ENCODE peak calls at places on chromosomes 12 and 14, in nine cellular contexts. Q, F, W, M, T, X, J, P and V are unnamed samples.

GRCh38 chr14:61145258-61145902 is 135.8 kb downstream of the TMEM30B start:
- DNase-seq in Q (peak; percentile 44), F (no peak), W (no peak), M (no peak), T (no peak), X (no peak), J (peak; percentile 17), P (no peak), V (no peak)

GRCh38 chr14:33986804-33987203 is 35.9 kb upstream of the EGLN3 start:
- DNase-seq in Q (no peak), F (no peak), W (no peak), M (no peak), T (no peak), X (no peak), J (no peak), P (no peak), V (no peak)

GRCh38 chr14:61866932-61867920 is 105.0 kb downstream of the SNAPC1 start:
- DNase-seq in Q (no peak), F (no peak), W (no peak), M (no peak), T (no peak), X (no peak), J (no peak), P (no peak), V (no peak)

GRCh38 chr12:64181504-64182291 is 40.4 kb downstream of the KICS2 start:
- DNase-seq in Q (peak; percentile 47), F (no peak), W (no peak), M (no peak), T (peak; percentile 21), X (peak; percentile 45), J (peak; percentile 58), P (peak; percentile 59), V (peak; percentile 49)

GRCh38 chr12:23115984-23116383 is 491.0 kb downstream of the ETNK1 start:
- DNase-seq in Q (no peak), F (no peak), W (no peak), M (no peak), T (no peak), X (no peak), J (no peak), P (no peak), V (no peak)

GRCh38 chr12:28574746-28575592 is 384.7 kb downstream of the CCDC91 start:
- DNase-seq in Q (no peak), F (no peak), W (no peak), M (no peak), T (peak; percentile 10), X (no peak), J (peak; percentile 7), P (no peak), V (no peak)

GRCh38 chr12:3655331-3655900 is 97.5 kb downstream of the CRACR2A start:
- DNase-seq in Q (no peak), F (no peak), W (peak; percentile 59), M (peak; percentile 26), T (peak; percentile 30), X (peak; percentile 80), J (no peak), P (no peak), V (peak; percentile 57)

GRCh38 chr14:73027546-73027945 is 640 bp upstream of the ZFYVE1 start:
- DNase-seq in Q (no peak), F (no peak), W (no peak), M (no peak), T (no peak), X (no peak), J (no peak), P (no peak), V (no peak)

GRCh38 chr14:34060747-34061050 is 109.8 kb upstream of the EGLN3 start:
- DNase-seq in Q (no peak), F (no peak), W (no peak), M (no peak), T (no peak), X (no peak), J (no peak), P (no peak), V (peak; percentile 54)

GRCh38 chr14:74637184-74637562 is 25.1 kb upstream of the LTBP2 start:
- DNase-seq in Q (no peak), F (no peak), W (no peak), M (no peak), T (no peak), X (no peak), J (no peak), P (no peak), V (peak; percentile 28)

GRCh38 chr14:56181666-56182065 is 63.5 kb downstream of the PELI2 start:
- DNase-seq in Q (no peak), F (peak; percentile 78), W (no peak), M (no peak), T (peak; percentile 23), X (no peak), J (no peak), P (no peak), V (no peak)

GRCh38 chr14:50452979-50453705 is 56.5 kb upstream of the CDKL1 start:
- DNase-seq in Q (no peak), F (no peak), W (no peak), M (no peak), T (no peak), X (no peak), J (no peak), P (no peak), V (no peak)

GRCh38 chr14:55366271-55366670 is 45.4 kb downstream of the ATG14 start:
- DNase-seq in Q (no peak), F (no peak), W (no peak), M (no peak), T (no peak), X (no peak), J (no peak), P (no peak), V (no peak)

GRCh38 chr14:101687756-101688546 is 73.6 kb upstream of the PPP2R5C start:
- DNase-seq in Q (no peak), F (no peak), W (no peak), M (no peak), T (no peak), X (no peak), J (no peak), P (no peak), V (no peak)

GRCh38 chr14:87805315-87805723 is 187.7 kb downstream of the GALC start:
- DNase-seq in Q (no peak), F (no peak), W (peak; percentile 10), M (peak; percentile 56), T (peak; percentile 4), X (peak; percentile 78), J (peak; percentile 29), P (peak; percentile 53), V (peak; percentile 18)